ENCODE peak calls at places on chromosome 17, in four cellular contexts. O, M, J and Y are unnamed samples.

GRCh38 chr17:79223471-79223870 is 148.8 kb downstream of the ENGASE start:
- DNase-seq in O (no peak), M (peak), J (no peak), Y (no peak)

GRCh38 chr17:65688307-65688706 is 126.9 kb upstream of the AXIN2 start:
- DNase-seq in O (no peak), M (no peak), J (no peak), Y (no peak)

GRCh38 chr17:51056813-51057510 is 63.7 kb downstream of the SPAG9 start:
- DNase-seq in O (peak), M (peak), J (peak), Y (peak)

GRCh38 chr17:8041249-8041928 is 2.5 kb downstream of the ALOX15B start:
- DNase-seq in O (peak), M (peak), J (peak), Y (peak)

GRCh38 chr17:64094412-64094811 is 35.5 kb downstream of the ERN1 start:
- DNase-seq in O (no peak), M (no peak), J (no peak), Y (no peak)

GRCh38 chr17:80099291-80100034 is 1.9 kb upstream of the GAA start:
- DNase-seq in O (no peak), M (no peak), J (no peak), Y (no peak)

GRCh38 chr17:60610481-60610880 is 10.5 kb downstream of the PPM1D start:
- DNase-seq in O (no peak), M (no peak), J (no peak), Y (no peak)

GRCh38 chr17:61285483-61286320 is 113.9 kb upstream of the TBX2 start:
- DNase-seq in O (no peak), M (peak), J (peak), Y (no peak)

GRCh38 chr17:28953444-28954118 is 2.3 kb upstream of the PHF12 start:
- DNase-seq in O (peak), M (peak), J (no peak), Y (peak)

GRCh38 chr17:80644588-80644987 is 100.0 kb downstream of the RPTOR start:
- DNase-seq in O (no peak), M (no peak), J (no peak), Y (no peak)